ENCODE peak calls at places on chromosome 14, in eight cellular contexts. One of them, this sample, is unnamed.

GRCh38 chr14:94388896-94389469 is 581 bp upstream of the SERPINA1 start:
- DNase-seq in mucosa of descending colon: no peak
- DNase-seq in omental fat pad: no peak
- DNase-seq in epithelial cell of esophagus: no peak
- DNase-seq in anterior cingulate cortex: no peak
- DNase-seq in neural progenitor cell: no peak
- DNase-seq in sciatic nerve: no peak
- DNase-seq in activated gamma-delta T cell treated with Interleukin-2 at 50 U/mL for 16 hours: no peak
- DNase-seq in this sample: no peak

GRCh38 chr14:91317381-91318313 is 73.1 kb upstream of the GPR68 start:
- DNase-seq in mucosa of descending colon: peak
- DNase-seq in omental fat pad: no peak
- DNase-seq in epithelial cell of esophagus: peak
- DNase-seq in anterior cingulate cortex: no peak
- DNase-seq in neural progenitor cell: no peak
- DNase-seq in sciatic nerve: no peak
- DNase-seq in activated gamma-delta T cell treated with Interleukin-2 at 50 U/mL for 16 hours: peak
- DNase-seq in this sample: peak

GRCh38 chr14:89336338-89336737 is 80.7 kb downstream of the FOXN3 start:
- DNase-seq in mucosa of descending colon: no peak
- DNase-seq in omental fat pad: no peak
- DNase-seq in epithelial cell of esophagus: peak
- DNase-seq in anterior cingulate cortex: no peak
- DNase-seq in neural progenitor cell: peak
- DNase-seq in sciatic nerve: no peak
- DNase-seq in activated gamma-delta T cell treated with Interleukin-2 at 50 U/mL for 16 hours: no peak
- DNase-seq in this sample: no peak

GRCh38 chr14:99721792-99722516 is 37.9 kb downstream of the CYP46A1 start:
- DNase-seq in mucosa of descending colon: no peak
- DNase-seq in omental fat pad: no peak
- DNase-seq in epithelial cell of esophagus: no peak
- DNase-seq in anterior cingulate cortex: no peak
- DNase-seq in neural progenitor cell: no peak
- DNase-seq in sciatic nerve: peak
- DNase-seq in activated gamma-delta T cell treated with Interleukin-2 at 50 U/mL for 16 hours: no peak
- DNase-seq in this sample: no peak

GRCh38 chr14:76924363-76925151 is 98.3 kb downstream of the LRRC74A start:
- DNase-seq in mucosa of descending colon: no peak
- DNase-seq in omental fat pad: no peak
- DNase-seq in epithelial cell of esophagus: no peak
- DNase-seq in anterior cingulate cortex: peak
- DNase-seq in neural progenitor cell: peak
- DNase-seq in sciatic nerve: peak
- DNase-seq in activated gamma-delta T cell treated with Interleukin-2 at 50 U/mL for 16 hours: no peak
- DNase-seq in this sample: no peak

GRCh38 chr14:58738189-58738836 is 100.6 kb downstream of the DACT1 start:
- DNase-seq in mucosa of descending colon: no peak
- DNase-seq in omental fat pad: no peak
- DNase-seq in epithelial cell of esophagus: peak
- DNase-seq in anterior cingulate cortex: no peak
- DNase-seq in neural progenitor cell: no peak
- DNase-seq in sciatic nerve: no peak
- DNase-seq in activated gamma-delta T cell treated with Interleukin-2 at 50 U/mL for 16 hours: no peak
- DNase-seq in this sample: no peak

GRCh38 chr14:103057372-103058208 is at the start of gene CDC42BPB:
- DNase-seq in mucosa of descending colon: peak
- DNase-seq in omental fat pad: peak
- DNase-seq in epithelial cell of esophagus: peak
- DNase-seq in anterior cingulate cortex: peak
- DNase-seq in neural progenitor cell: peak
- DNase-seq in sciatic nerve: peak
- DNase-seq in activated gamma-delta T cell treated with Interleukin-2 at 50 U/mL for 16 hours: peak
- DNase-seq in this sample: peak

GRCh38 chr14:64811676-64812075 is 68.0 kb downstream of the SPTB start:
- DNase-seq in mucosa of descending colon: no peak
- DNase-seq in omental fat pad: no peak
- DNase-seq in epithelial cell of esophagus: no peak
- DNase-seq in anterior cingulate cortex: no peak
- DNase-seq in neural progenitor cell: no peak
- DNase-seq in sciatic nerve: no peak
- DNase-seq in activated gamma-delta T cell treated with Interleukin-2 at 50 U/mL for 16 hours: no peak
- DNase-seq in this sample: no peak

GRCh38 chr14:53953002-53953827 is 3.4 kb downstream of the BMP4 start:
- DNase-seq in mucosa of descending colon: peak
- DNase-seq in omental fat pad: no peak
- DNase-seq in epithelial cell of esophagus: peak
- DNase-seq in anterior cingulate cortex: peak
- DNase-seq in neural progenitor cell: peak
- DNase-seq in sciatic nerve: peak
- DNase-seq in activated gamma-delta T cell treated with Interleukin-2 at 50 U/mL for 16 hours: no peak
- DNase-seq in this sample: peak

GRCh38 chr14:25120261-25120660 is 70.3 kb upstream of the STXBP6 start:
- DNase-seq in mucosa of descending colon: no peak
- DNase-seq in omental fat pad: no peak
- DNase-seq in epithelial cell of esophagus: no peak
- DNase-seq in anterior cingulate cortex: no peak
- DNase-seq in neural progenitor cell: no peak
- DNase-seq in sciatic nerve: no peak
- DNase-seq in activated gamma-delta T cell treated with Interleukin-2 at 50 U/mL for 16 hours: no peak
- DNase-seq in this sample: no peak

GRCh38 chr14:74257078-74257987 is 18.1 kb downstream of the VSX2 start:
- DNase-seq in mucosa of descending colon: no peak
- DNase-seq in omental fat pad: no peak
- DNase-seq in epithelial cell of esophagus: peak
- DNase-seq in anterior cingulate cortex: peak
- DNase-seq in neural progenitor cell: peak
- DNase-seq in sciatic nerve: no peak
- DNase-seq in activated gamma-delta T cell treated with Interleukin-2 at 50 U/mL for 16 hours: peak
- DNase-seq in this sample: peak

GRCh38 chr14:102183922-102184677 is 44.4 kb downstream of the WDR20 start:
- DNase-seq in mucosa of descending colon: no peak
- DNase-seq in omental fat pad: no peak
- DNase-seq in epithelial cell of esophagus: no peak
- DNase-seq in anterior cingulate cortex: peak
- DNase-seq in neural progenitor cell: peak
- DNase-seq in sciatic nerve: no peak
- DNase-seq in activated gamma-delta T cell treated with Interleukin-2 at 50 U/mL for 16 hours: no peak
- DNase-seq in this sample: no peak

GRCh38 chr14:76551116-76551515 is 175.2 kb downstream of the ESRRB start:
- DNase-seq in mucosa of descending colon: no peak
- DNase-seq in omental fat pad: no peak
- DNase-seq in epithelial cell of esophagus: no peak
- DNase-seq in anterior cingulate cortex: no peak
- DNase-seq in neural progenitor cell: no peak
- DNase-seq in sciatic nerve: no peak
- DNase-seq in activated gamma-delta T cell treated with Interleukin-2 at 50 U/mL for 16 hours: no peak
- DNase-seq in this sample: no peak

GRCh38 chr14:94171208-94171607 is 2.9 kb upstream of the PPP4R4 start:
- DNase-seq in mucosa of descending colon: no peak
- DNase-seq in omental fat pad: no peak
- DNase-seq in epithelial cell of esophagus: peak
- DNase-seq in anterior cingulate cortex: no peak
- DNase-seq in neural progenitor cell: no peak
- DNase-seq in sciatic nerve: no peak
- DNase-seq in activated gamma-delta T cell treated with Interleukin-2 at 50 U/mL for 16 hours: no peak
- DNase-seq in this sample: no peak

GRCh38 chr14:104235686-104236085 is 97.3 kb downstream of the KIF26A start:
- DNase-seq in mucosa of descending colon: peak
- DNase-seq in omental fat pad: no peak
- DNase-seq in epithelial cell of esophagus: no peak
- DNase-seq in anterior cingulate cortex: no peak
- DNase-seq in neural progenitor cell: no peak
- DNase-seq in sciatic nerve: no peak
- DNase-seq in activated gamma-delta T cell treated with Interleukin-2 at 50 U/mL for 16 hours: no peak
- DNase-seq in this sample: peak

GRCh38 chr14:92122351-92122677 is 545 bp downstream of the CPSF2 start:
- DNase-seq in mucosa of descending colon: no peak
- DNase-seq in omental fat pad: no peak
- DNase-seq in epithelial cell of esophagus: no peak
- DNase-seq in anterior cingulate cortex: no peak
- DNase-seq in neural progenitor cell: peak
- DNase-seq in sciatic nerve: no peak
- DNase-seq in activated gamma-delta T cell treated with Interleukin-2 at 50 U/mL for 16 hours: no peak
- DNase-seq in this sample: no peak

GRCh38 chr14:65850429-65851145 is 438.1 kb downstream of the FUT8 start:
- DNase-seq in mucosa of descending colon: no peak
- DNase-seq in omental fat pad: no peak
- DNase-seq in epithelial cell of esophagus: no peak
- DNase-seq in anterior cingulate cortex: no peak
- DNase-seq in neural progenitor cell: no peak
- DNase-seq in sciatic nerve: no peak
- DNase-seq in activated gamma-delta T cell treated with Interleukin-2 at 50 U/mL for 16 hours: peak
- DNase-seq in this sample: no peak

GRCh38 chr14:91869556-91869955 is 2.2 kb upstream of the TC2N start:
- DNase-seq in mucosa of descending colon: no peak
- DNase-seq in omental fat pad: no peak
- DNase-seq in epithelial cell of esophagus: no peak
- DNase-seq in anterior cingulate cortex: no peak
- DNase-seq in neural progenitor cell: no peak
- DNase-seq in sciatic nerve: no peak
- DNase-seq in activated gamma-delta T cell treated with Interleukin-2 at 50 U/mL for 16 hours: no peak
- DNase-seq in this sample: no peak

GRCh38 chr14:76591270-76591669 is 170.0 kb upstream of the VASH1 start:
- DNase-seq in mucosa of descending colon: no peak
- DNase-seq in omental fat pad: no peak
- DNase-seq in epithelial cell of esophagus: no peak
- DNase-seq in anterior cingulate cortex: no peak
- DNase-seq in neural progenitor cell: peak
- DNase-seq in sciatic nerve: no peak
- DNase-seq in activated gamma-delta T cell treated with Interleukin-2 at 50 U/mL for 16 hours: no peak
- DNase-seq in this sample: no peak

GRCh38 chr14:92247937-92248336 is 75.0 kb upstream of the SLC24A4 start:
- DNase-seq in mucosa of descending colon: no peak
- DNase-seq in omental fat pad: no peak
- DNase-seq in epithelial cell of esophagus: no peak
- DNase-seq in anterior cingulate cortex: no peak
- DNase-seq in neural progenitor cell: no peak
- DNase-seq in sciatic nerve: no peak
- DNase-seq in activated gamma-delta T cell treated with Interleukin-2 at 50 U/mL for 16 hours: no peak
- DNase-seq in this sample: no peak

GRCh38 chr14:90844321-90844720 is 28.1 kb upstream of the TTC7B start:
- DNase-seq in mucosa of descending colon: no peak
- DNase-seq in omental fat pad: no peak
- DNase-seq in epithelial cell of esophagus: no peak
- DNase-seq in anterior cingulate cortex: no peak
- DNase-seq in neural progenitor cell: no peak
- DNase-seq in sciatic nerve: no peak
- DNase-seq in activated gamma-delta T cell treated with Interleukin-2 at 50 U/mL for 16 hours: no peak
- DNase-seq in this sample: no peak

GRCh38 chr14:99757331-99758070 is 35.7 kb upstream of the EML1 start:
- DNase-seq in mucosa of descending colon: no peak
- DNase-seq in omental fat pad: no peak
- DNase-seq in epithelial cell of esophagus: peak
- DNase-seq in anterior cingulate cortex: no peak
- DNase-seq in neural progenitor cell: no peak
- DNase-seq in sciatic nerve: peak
- DNase-seq in activated gamma-delta T cell treated with Interleukin-2 at 50 U/mL for 16 hours: no peak
- DNase-seq in this sample: no peak

GRCh38 chr14:91879196-91879595 is 11.9 kb upstream of the TC2N start:
- DNase-seq in mucosa of descending colon: no peak
- DNase-seq in omental fat pad: no peak
- DNase-seq in epithelial cell of esophagus: peak
- DNase-seq in anterior cingulate cortex: no peak
- DNase-seq in neural progenitor cell: no peak
- DNase-seq in sciatic nerve: no peak
- DNase-seq in activated gamma-delta T cell treated with Interleukin-2 at 50 U/mL for 16 hours: no peak
- DNase-seq in this sample: no peak

GRCh38 chr14:87309557-87309956 is 683.4 kb downstream of the GALC start:
- DNase-seq in mucosa of descending colon: no peak
- DNase-seq in omental fat pad: no peak
- DNase-seq in epithelial cell of esophagus: no peak
- DNase-seq in anterior cingulate cortex: no peak
- DNase-seq in neural progenitor cell: no peak
- DNase-seq in sciatic nerve: no peak
- DNase-seq in activated gamma-delta T cell treated with Interleukin-2 at 50 U/mL for 16 hours: no peak
- DNase-seq in this sample: no peak